ENCODE peak calls at places on chromosomes 16 and 17, in six cellular contexts. Z is GM10248, U is GM23338, L is stromal cell of bone marrow, H is lower leg skin, J is cortex of kidney. N is an unnamed sample.

GRCh38 chr16:84098939-84099338 is 17.8 kb downstream of the MBTPS1 start:
- DNase-seq in H (no peak), U (no peak), Z (no peak), J (no peak), L (no peak), N (no peak)

GRCh38 chr17:79393358-79394038 is 217.4 kb downstream of the RBFOX3 start:
- DNase-seq in Z (peak; percentile 84), U (peak; percentile 86), J (no peak), H (peak; percentile 65), L (peak; percentile 23), N (peak; percentile 71)

GRCh38 chr17:794876-795275 is 12.7 kb downstream of the MRM3 start:
- DNase-seq in U (peak; percentile 93), Z (peak; percentile 72), H (peak; percentile 86), L (peak; percentile 62), J (no peak), N (peak; percentile 76)

GRCh38 chr16:50555892-50556673 is 7.9 kb downstream of the NKD1 start:
- DNase-seq in U (no peak), J (no peak), Z (no peak), L (no peak), H (no peak), N (no peak)

GRCh38 chr17:43952724-43953666 is 745 bp downstream of the PYY start:
- DNase-seq in U (peak; percentile 97), Z (no peak), L (no peak), H (no peak), J (no peak), N (no peak)

GRCh38 chr17:15112881-15113617 is 152.1 kb downstream of the PMP22 start:
- DNase-seq in Z (no peak), U (no peak), L (no peak), H (no peak), J (no peak), N (no peak)

GRCh38 chr17:3335876-3336275 is 37.7 kb upstream of the OR3A1 start:
- DNase-seq in L (no peak), H (no peak), U (peak; percentile 15), Z (no peak), J (no peak), N (no peak)

GRCh38 chr17:32876414-32877163 is at the start of gene MYO1D:
- DNase-seq in J (no peak), U (peak; percentile 86), L (no peak), H (peak; percentile 48), Z (peak; percentile 70), N (no peak)

GRCh38 chr17:75468311-75468754 is 11.9 kb downstream of the TMEM94 start:
- DNase-seq in U (no peak), Z (no peak), J (no peak), H (no peak), L (no peak), N (no peak)

N was measured in fibroblast of pulmonary artery.